ENCODE peak calls at places on chromosomes 2 and 18, in seven cellular contexts. U is activated B cell treated with CpG ODN at 0.5 μM for 24 hours, O is AG09319, I is WTC11, P is GM13977, V is tibial nerve, S is psoas muscle. C is an unnamed sample.

GRCh38 chr18:23887493-23887892 is 127.1 kb upstream of the TTC39C start:
- DNase-seq in S (no peak), U (no peak), O (peak; percentile 20), P (no peak), I (no peak), V (no peak), C (no peak)

GRCh38 chr2:168118733-168119518 is 128.5 kb downstream of the STK39 start:
- DNase-seq in O (peak; percentile 49), P (peak; percentile 8), U (no peak), S (no peak), V (no peak), I (no peak), C (peak; percentile 58)

GRCh38 chr2:157053876-157054275 is 203.6 kb upstream of the GALNT5 start:
- DNase-seq in U (no peak), O (no peak), I (no peak), S (no peak), V (no peak), P (no peak), C (no peak)

GRCh38 chr2:190340369-190340768 is 3.0 kb upstream of the INPP1 start:
- DNase-seq in O (no peak), P (no peak), U (no peak), V (no peak), I (peak; percentile 26), S (no peak), C (peak; percentile 13)

GRCh38 chr2:156005531-156005930 is 327.0 kb downstream of the NR4A2 start:
- DNase-seq in V (no peak), O (no peak), U (no peak), P (no peak), I (no peak), S (no peak), C (no peak)

GRCh38 chr2:206983156-206983875 is 44.0 kb downstream of the CPO start:
- DNase-seq in P (no peak), U (no peak), V (no peak), O (no peak), I (no peak), S (no peak), C (no peak)

GRCh38 chr2:229111744-229112143 is 159.3 kb downstream of the PID1 start:
- DNase-seq in S (no peak), U (no peak), O (no peak), I (no peak), P (no peak), V (no peak), C (no peak)

GRCh38 chr2:172972005-172972619 is 103.5 kb upstream of the MAP3K20 start:
- DNase-seq in U (no peak), I (peak; percentile 74), V (no peak), P (peak; percentile 64), S (no peak), O (no peak), C (peak; percentile 61)

GRCh38 chr2:159755788-159756187 is 42.2 kb downstream of the CD302 start:
- DNase-seq in S (no peak), O (no peak), I (no peak), V (no peak), U (no peak), P (no peak), C (no peak)

GRCh38 chr18:58970943-58971799 is 106.5 kb downstream of the ZNF532 start:
- DNase-seq in U (no peak), S (no peak), I (no peak), P (peak; percentile 43), O (no peak), V (no peak), C (no peak)

GRCh38 chr2:85505551-85506238 is 33.3 kb upstream of the MAT2A start:
- DNase-seq in U (no peak), V (no peak), O (no peak), P (no peak), S (no peak), I (no peak), C (no peak)

GRCh38 chr2:237167038-237167437 is 81.3 kb downstream of the COPS8 start:
- DNase-seq in U (no peak), I (no peak), V (no peak), O (no peak), S (no peak), P (no peak), C (no peak)

GRCh38 chr2:237170017-237170416 is 84.3 kb downstream of the COPS8 start:
- DNase-seq in S (no peak), V (no peak), P (no peak), O (no peak), U (no peak), I (no peak), C (no peak)

GRCh38 chr2:237167934-237168333 is 82.2 kb downstream of the COPS8 start:
- DNase-seq in S (no peak), I (no peak), U (no peak), V (no peak), O (no peak), P (no peak), C (no peak)

GRCh38 chr2:237171895-237172294 is 86.2 kb downstream of the COPS8 start:
- DNase-seq in S (no peak), O (no peak), P (no peak), V (no peak), U (no peak), I (no peak), C (no peak)

DNA sequence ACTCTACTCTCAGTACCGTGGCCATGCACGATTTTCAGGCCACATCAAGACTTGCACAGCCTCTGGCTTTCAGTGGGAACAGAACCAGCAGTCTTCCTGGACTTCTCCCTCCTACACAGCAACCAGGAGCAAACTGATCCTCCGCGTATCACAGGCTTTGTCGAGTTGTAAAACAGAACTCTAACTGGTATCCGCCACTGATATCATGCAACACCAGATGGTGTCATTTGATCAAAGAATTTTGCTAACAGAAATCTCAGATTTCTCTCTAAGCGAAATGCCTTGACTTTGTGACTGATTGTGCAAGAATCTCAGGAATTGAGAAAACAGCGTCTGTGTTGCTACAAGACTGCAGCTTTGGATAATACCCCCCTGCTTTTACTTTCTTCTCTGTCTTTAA is 85.7 kb downstream of the COPS8 start:
- DNase-seq in O (peak; percentile 78), V (no peak), U (no peak), P (no peak), I (no peak), S (no peak), C (no peak)
- TF ChIP-seq CTCF in O (peak; percentile 27), V (peak; percentile 47), U (no peak), P (no peak), I (no peak), S (peak; percentile 20), C (no peak)

GRCh38 chr2:240041363-240041762 is 11.1 kb upstream of the OR6B2 start:
- DNase-seq in U (no peak), P (no peak), I (no peak), S (no peak), O (no peak), V (no peak), C (no peak)
- TF ChIP-seq CTCF in U (no peak), P (no peak), I (no peak), S (no peak), O (no peak), V (no peak), C (no peak)

GRCh38 chr2:40358783-40359182 is 93.1 kb downstream of the SLC8A1 start:
- DNase-seq in I (no peak), V (no peak), S (no peak), U (no peak), O (no peak), P (no peak), C (no peak)

GRCh38 chr2:40363631-40364030 is 88.3 kb downstream of the SLC8A1 start:
- DNase-seq in V (no peak), P (no peak), I (no peak), S (no peak), U (no peak), O (no peak), C (no peak)

GRCh38 chr2:40357667-40358066 is 94.2 kb downstream of the SLC8A1 start:
- DNase-seq in S (no peak), O (no peak), I (no peak), P (no peak), U (no peak), V (no peak), C (no peak)

GRCh38 chr2:40361478-40361877 is 90.4 kb downstream of the SLC8A1 start:
- DNase-seq in V (no peak), O (no peak), P (no peak), I (no peak), S (no peak), U (no peak), C (no peak)

DNA sequence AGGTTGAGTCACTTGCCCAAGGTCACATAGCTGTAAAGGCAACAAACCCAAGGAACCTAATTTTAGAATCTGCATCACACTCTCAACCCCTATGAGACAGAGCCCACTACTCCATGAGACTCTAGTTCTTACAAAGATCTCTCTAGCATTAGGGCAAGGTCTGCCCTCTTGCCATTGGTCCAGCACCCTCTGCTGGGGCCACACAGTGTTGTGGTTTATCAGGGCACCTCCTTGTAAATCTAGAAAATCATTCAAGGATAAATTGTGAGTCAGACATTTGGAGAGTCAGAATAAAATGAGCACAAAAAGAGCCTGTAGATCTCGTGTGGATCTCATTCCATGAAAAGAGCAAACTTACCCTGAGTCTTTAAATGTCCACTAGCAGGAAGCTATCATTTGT is 91.2 kb downstream of the SLC8A1 start:
- DNase-seq in V (no peak), I (peak; percentile 21), O (no peak), U (no peak), P (no peak), S (no peak), C (no peak)
- TF ChIP-seq CTCF in V (no peak), I (no peak), O (peak; percentile 27), U (no peak), P (no peak), S (no peak), C (no peak)

GRCh38 chr2:107380912-107381311 is 445.8 kb upstream of the RGPD4 start:
- DNase-seq in S (no peak), O (no peak), U (no peak), V (no peak), P (no peak), I (no peak), C (no peak)
- TF ChIP-seq CTCF in S (no peak), O (no peak), U (no peak), V (no peak), P (no peak), I (no peak), C (no peak)

DNA sequence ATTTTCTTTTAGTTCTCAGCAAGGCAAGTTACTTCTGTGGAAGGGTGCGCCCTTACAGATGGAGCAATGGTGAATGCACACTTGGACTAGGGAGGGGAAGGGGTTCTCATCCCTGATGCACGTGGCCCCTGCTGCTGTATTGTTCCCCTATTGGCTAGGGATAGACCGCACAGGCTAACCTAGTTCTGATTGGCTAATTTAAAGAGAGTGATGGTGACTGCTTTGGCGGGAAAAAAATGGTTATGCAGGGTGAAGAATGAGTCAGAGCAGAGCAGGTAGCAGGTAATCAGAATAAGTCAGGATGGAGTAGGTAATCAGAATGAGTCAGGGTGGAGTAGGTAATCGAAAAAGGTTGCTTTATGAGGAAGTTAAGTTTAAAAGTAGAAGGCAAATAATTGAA is 171.5 kb downstream of the MTCL1 start:
- DNase-seq in I (no peak), O (no peak), V (no peak), U (no peak), P (no peak), S (no peak), C (no peak)
- TF ChIP-seq CTCF in I (no peak), O (no peak), V (no peak), U (no peak), P (no peak), S (no peak), C (no peak)

C was measured in endothelial cell.